ENCODE peak calls at places on chromosomes 1 and 21, in six cellular contexts. R is uterus, S is breast epithelium, I is AG04450, Q is neuronal stem cell, F is upper lobe of right lung. E is an unnamed sample. For H3K27me3, the result is how much of the 10 kb centered on the place peaks cover.

GRCh38 chr1:216250861-216251260 is 172.4 kb downstream of the USH2A start:
- DNase-seq in R (no peak), S (no peak), Q (no peak), I (no peak), F (no peak), E (no peak)

GRCh38 chr21:26811031-26811430 is 34.2 kb downstream of the ADAMTS1 start:
- DNase-seq in Q (no peak), F (no peak), R (no peak), I (no peak), S (no peak), E (no peak)

GRCh38 chr21:43658094-43658725 is 1.1 kb downstream of the HSF2BP start:
- DNase-seq in I (no peak), R (no peak), Q (no peak), S (no peak), F (no peak), E (no peak)

GRCh38 chr1:9302745-9303524 is 10.2 kb downstream of the SPSB1 start:
- DNase-seq in I (peak), R (peak), Q (no peak), F (no peak), S (no peak), E (peak)

GRCh38 chr1:41751804-41752513 is 166.8 kb downstream of the HIVEP3 start:
- DNase-seq in R (no peak), F (peak), Q (no peak), I (no peak), S (no peak), E (no peak)

GRCh38 chr1:243729956-243730355 is 120.1 kb downstream of the AKT3 start:
- DNase-seq in R (no peak), Q (no peak), F (no peak), I (no peak), S (no peak), E (no peak)

GRCh38 chr1:172447641-172448040 is 3.8 kb upstream of the PIGC start:
- DNase-seq in I (no peak), S (no peak), Q (no peak), F (no peak), R (no peak), E (no peak)

GRCh38 chr21:42677339-42678117 is 24.1 kb downstream of the PDE9A start:
- DNase-seq in R (no peak), F (no peak), I (no peak), S (no peak), Q (no peak), E (peak)

GRCh38 chr1:232856556-232856955 is 51.3 kb downstream of the MAP10 start:
- DNase-seq in F (no peak), I (no peak), Q (no peak), S (no peak), R (no peak), E (no peak)

GRCh38 chr1:233290609-233291008 is 4.9 kb downstream of the PCNX2 start:
- DNase-seq in F (no peak), S (no peak), Q (no peak), I (no peak), R (no peak), E (no peak)

GRCh38 chr1:160755864-160756616 is 17.0 kb downstream of the SLAMF7 start:
- DNase-seq in Q (no peak), S (no peak), I (no peak), R (no peak), F (no peak), E (no peak)

GRCh38 chr1:21294266-21295058 is 4.2 kb upstream of the ECE1 start:
- DNase-seq in I (no peak), R (no peak), S (no peak), F (no peak), Q (no peak), E (no peak)

GRCh38 chr1:55741516-55741915 is 526.4 kb upstream of the USP24 start:
- DNase-seq in R (no peak), F (no peak), Q (no peak), I (peak), S (no peak), E (no peak)

GRCh38 chr1:16491056-16491675 is 22.9 kb downstream of the RNU1-1 start:
- DNase-seq in Q (no peak), S (peak), I (no peak), R (no peak), F (peak), E (no peak)

GRCh38 chr1:41379741-41380130 is 18.5 kb downstream of the FOXO6 start:
- DNase-seq in F (no peak), Q (no peak), S (no peak), R (no peak), I (no peak), E (no peak)

GRCh38 chr1:166849135-166849534 is 9.9 kb downstream of the POGK start:
- DNase-seq in F (no peak), S (no peak), Q (no peak), R (no peak), I (no peak), E (no peak)

GRCh38 chr1:44803312-44804095 is 3.3 kb downstream of the PLK3 start:
- DNase-seq in F (peak), S (peak), R (no peak), Q (no peak), I (no peak), E (no peak)

GRCh38 chr1:186689907-186690306 is 9.7 kb upstream of the PTGS2 start:
- DNase-seq in S (no peak), F (no peak), Q (no peak), I (no peak), R (no peak), E (no peak)

GRCh38 chr21:17491716-17492414 is 21.0 kb upstream of the CXADR start:
- DNase-seq in S (no peak), R (peak), Q (no peak), I (peak), F (no peak), E (no peak)

GRCh38 chr21:38631171-38631570 is 132.9 kb upstream of the ERG start:
- DNase-seq in R (no peak), F (no peak), I (no peak), S (no peak), Q (no peak), E (no peak)

GRCh38 chr21:29610960-29611359 is 312.2 kb downstream of the BACH1 start:
- DNase-seq in R (no peak), S (no peak), I (no peak), F (no peak), Q (no peak), E (no peak)

GRCh38 chr21:38474124-38474523 is 24.2 kb downstream of the ERG start:
- DNase-seq in I (no peak), R (no peak), S (no peak), Q (no peak), F (no peak), E (no peak)

GRCh38 chr1:248918126-248918525 is 12.1 kb downstream of the PGBD2 start:
- DNase-seq in I (no peak), R (no peak), F (no peak), S (no peak), Q (no peak), E (no peak)

GRCh38 chr1:237013608-237014007 is 9.4 kb upstream of the MT1HL1 start:
- DNase-seq in F (no peak), S (no peak), Q (no peak), I (no peak), R (no peak), E (no peak)

GRCh38 chr1:165678509-165678908 is 19.9 kb downstream of the ALDH9A1 start:
- DNase-seq in R (no peak), S (no peak), I (no peak), F (no peak), Q (no peak), E (no peak)

DNA sequence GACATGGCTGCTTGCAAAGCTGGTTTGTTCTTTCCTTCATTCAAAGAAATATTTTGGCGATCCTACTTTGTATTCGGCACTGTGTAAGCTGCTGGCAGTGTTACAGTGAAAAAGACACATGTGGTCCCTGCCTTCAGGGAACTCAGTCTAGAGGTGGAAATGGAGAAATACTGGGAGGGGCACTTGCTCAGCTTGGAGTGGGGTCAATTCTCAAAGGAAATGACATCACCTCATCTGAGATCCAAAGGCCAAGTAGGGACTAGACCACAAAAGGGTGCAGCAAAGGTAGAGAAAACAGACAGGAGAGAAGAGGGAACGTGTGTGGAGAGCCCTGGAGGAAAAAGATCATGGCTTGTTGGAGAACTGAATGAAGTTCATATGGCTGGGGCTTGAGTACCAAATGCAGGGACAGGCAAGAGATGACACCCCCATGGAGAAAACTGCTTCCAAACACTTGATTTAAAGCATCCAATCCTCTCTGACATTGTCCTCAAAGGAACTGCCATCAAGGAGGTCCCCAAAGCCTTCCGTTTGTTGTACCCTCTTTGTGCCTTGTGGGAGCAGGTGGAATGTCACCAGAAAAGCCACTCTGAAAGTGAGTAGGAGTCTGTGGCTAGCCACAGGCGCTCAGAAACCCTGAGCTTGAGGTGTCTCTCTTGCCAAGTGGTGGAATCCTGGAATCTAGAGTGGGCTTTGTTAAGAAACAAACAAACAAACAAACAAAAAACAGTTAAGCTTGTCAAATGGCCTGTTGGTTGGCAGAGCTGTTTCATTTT is 48.3 kb upstream of the TDRD10 start:
- DNase-seq in F (no peak), S (no peak), I (no peak), Q (no peak), R (no peak), E (no peak)
- H3K4me3 ChIP-seq in F (no peak), S (no peak), I (no peak), Q (no peak), R (no peak), E (no peak)

DNA sequence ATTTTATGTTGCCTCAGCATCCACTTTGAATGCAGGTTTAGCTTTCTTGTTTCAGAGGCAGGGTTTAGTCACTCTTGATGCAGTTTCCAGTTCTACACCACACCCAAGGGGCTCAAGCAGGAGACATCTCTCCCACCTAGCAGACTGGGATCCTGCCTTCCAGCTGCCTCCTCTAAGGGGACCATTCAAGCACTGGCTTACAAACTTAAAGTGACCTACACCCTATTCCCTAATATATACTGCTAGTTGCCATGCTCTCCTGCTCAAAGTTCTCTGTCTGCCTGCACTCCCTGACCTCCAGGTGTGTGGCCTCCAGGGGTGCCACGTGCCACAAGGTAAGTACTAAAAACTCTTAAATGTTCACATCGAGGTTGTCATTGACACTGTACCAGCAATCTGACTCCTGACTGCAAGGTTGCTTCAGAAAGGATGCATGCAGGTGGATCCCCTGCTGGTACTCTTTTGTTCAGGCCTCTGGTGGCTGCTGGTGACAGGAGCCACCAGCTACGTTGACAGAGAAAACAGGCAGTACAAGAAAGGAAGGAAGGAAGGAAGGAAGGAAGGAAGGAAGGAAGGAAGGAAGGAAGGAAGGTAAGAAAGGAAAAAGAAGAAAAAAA is 185.9 kb downstream of the COQ8A start:
- DNase-seq in F (no peak), R (no peak), S (no peak), Q (no peak), I (no peak), E (no peak)
- H3K27ac ChIP-seq in F (no peak), R (no peak), S (no peak), Q (no peak), I (no peak), E (no peak)

DNA sequence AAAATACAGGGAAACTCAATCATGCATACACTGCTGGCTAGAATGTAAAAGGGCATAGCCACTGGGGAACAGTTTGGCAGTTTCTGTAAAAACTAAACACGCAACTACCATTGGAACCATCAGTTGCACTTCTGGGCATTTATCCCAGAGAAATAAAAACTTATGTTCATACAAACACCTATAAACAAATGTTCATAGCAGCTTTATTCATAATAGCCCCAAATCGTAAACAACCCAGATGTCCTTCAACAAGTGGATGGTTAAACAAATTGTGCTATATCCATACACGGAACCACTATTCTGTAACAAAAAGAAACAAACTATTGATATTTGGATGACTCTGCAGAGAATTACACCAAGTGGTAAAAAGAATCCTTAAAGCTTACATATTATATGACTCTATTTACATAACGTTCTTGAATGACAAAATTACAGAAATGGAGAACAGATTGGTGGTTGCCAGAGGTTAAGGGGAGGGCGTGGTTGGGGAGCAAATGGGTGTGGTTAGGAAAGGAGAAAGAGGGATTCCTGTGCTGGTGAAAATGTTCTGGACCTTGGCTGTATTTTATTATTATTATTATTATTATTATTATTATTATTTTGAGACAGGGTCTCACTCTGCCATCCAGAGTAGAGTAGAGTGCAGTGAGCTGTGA is 22.7 kb downstream of the LACTBL1 start:
- DNase-seq in S (peak), R (no peak), Q (no peak), I (no peak), F (no peak), E (no peak)
- H3K27me3 ChIP-seq in S (under half), R (under half), Q (under half), I (under half), F (under half), E (under half)

GRCh38 chr1:98322966-98323365 is 338.6 kb upstream of the SNX7 start:
- DNase-seq in I (no peak), Q (no peak), S (no peak), F (no peak), R (no peak), E (no peak)

GRCh38 chr1:98325646-98326441 is 335.7 kb upstream of the SNX7 start:
- DNase-seq in S (no peak), I (peak), Q (no peak), R (no peak), F (no peak), E (peak)

GRCh38 chr1:98321191-98321590 is 340.3 kb upstream of the SNX7 start:
- DNase-seq in F (no peak), Q (no peak), R (no peak), I (no peak), S (no peak), E (no peak)

GRCh38 chr1:98323396-98323795 is 338.1 kb upstream of the SNX7 start:
- DNase-seq in Q (no peak), F (no peak), I (no peak), R (no peak), S (no peak), E (no peak)

DNA sequence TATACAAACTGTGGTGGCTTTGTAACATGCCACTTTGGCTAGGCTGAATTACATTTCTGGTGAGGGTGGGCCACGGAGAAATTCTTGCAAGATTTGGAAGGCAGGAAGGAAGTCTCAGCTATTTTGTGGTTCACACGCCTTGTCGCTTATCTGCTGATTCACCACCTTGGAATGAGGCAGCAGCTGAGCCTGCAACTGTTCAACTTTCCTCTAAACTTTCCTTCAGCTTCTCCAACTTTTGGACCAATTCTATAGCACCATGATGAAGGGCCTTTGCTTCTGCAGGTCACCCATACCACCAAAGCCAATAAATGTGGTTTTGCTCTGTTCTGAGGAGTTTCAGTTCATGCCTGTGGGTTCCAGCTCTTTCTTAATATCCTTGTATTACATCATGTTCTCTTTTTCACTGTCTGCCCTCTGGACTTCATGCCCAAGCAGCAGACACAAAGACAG is 337.6 kb upstream of the SNX7 start:
- DNase-seq in R (no peak), S (no peak), I (peak), F (no peak), Q (no peak), E (no peak)
- H3K4me3 ChIP-seq in R (no peak), S (no peak), I (no peak), F (no peak), Q (no peak), E (no peak)

GRCh38 chr1:180610556-180611015 is 21.2 kb upstream of the XPR1 start:
- DNase-seq in I (no peak), S (no peak), Q (no peak), F (no peak), R (no peak), E (no peak)

GRCh38 chr1:180612591-180612990 is 19.2 kb upstream of the XPR1 start:
- DNase-seq in Q (no peak), I (no peak), R (no peak), F (no peak), S (no peak), E (no peak)

GRCh38 chr1:180614746-180615145 is 17.1 kb upstream of the XPR1 start:
- DNase-seq in S (no peak), R (no peak), F (no peak), Q (no peak), I (no peak), E (no peak)

GRCh38 chr1:180609643-180610555 is 21.9 kb upstream of the XPR1 start:
- DNase-seq in I (no peak), F (no peak), Q (no peak), S (no peak), R (no peak), E (no peak)

GRCh38 chr1:180611016-180611930 is 20.5 kb upstream of the XPR1 start:
- DNase-seq in I (no peak), F (no peak), Q (no peak), S (no peak), R (no peak), E (no peak)
- H3K27ac ChIP-seq in I (peak), F (peak), Q (no peak), S (no peak), R (peak), E (peak)

DNA sequence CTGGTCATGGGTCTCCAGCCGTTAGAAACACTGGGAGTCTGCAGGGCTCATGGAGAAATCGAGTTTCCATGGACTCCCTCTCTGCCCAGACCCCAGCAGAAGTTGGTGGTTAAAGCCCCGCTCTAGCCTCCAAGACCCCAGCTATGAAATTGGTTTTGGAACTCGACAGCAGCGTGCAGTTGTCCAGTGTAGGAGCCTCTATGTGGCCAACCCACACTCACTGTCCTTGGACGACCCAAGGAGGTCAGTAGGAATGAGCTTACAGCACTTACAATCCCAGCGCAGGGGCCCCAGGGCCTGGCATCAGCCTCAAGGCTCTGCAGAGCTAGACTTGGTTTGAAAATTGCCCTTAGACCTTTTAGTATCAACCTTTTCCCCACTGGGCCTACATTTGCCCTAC is 3.2 kb upstream of the PRDM16 start:
- DNase-seq in Q (no peak), F (no peak), R (no peak), I (no peak), S (peak), E (no peak)
- H3K27me3 ChIP-seq in Q (half or more), F (half or more), R (under half), I (half or more), S (under half), E (half or more)

E was measured in psoas muscle.